ENCODE peak calls at places on chromosomes 12 and 14, in eight cellular contexts. Q is cardiac muscle cell, P is uterus, R is spleen, U is IMR-90, B is tibial artery, H is SK-N-SH, E is bronchial epithelial cell. L is an unnamed sample.

GRCh38 chr14:22482782-22483553 is 106.1 kb downstream of the DAD1 start:
- DNase-seq in Q (no peak), P (no peak), R (no peak), U (no peak), B (no peak), H (no peak), E (no peak), L (no peak)

GRCh38 chr14:78985668-78986073 is 815.5 kb downstream of the NRXN3 start:
- DNase-seq in Q (no peak), P (no peak), R (no peak), U (no peak), B (no peak), H (peak), E (no peak), L (peak)

GRCh38 chr14:77856930-77857329 is 57.0 kb downstream of the ADCK1 start:
- DNase-seq in Q (no peak), P (no peak), R (no peak), U (no peak), B (no peak), H (no peak), E (no peak), L (no peak)

GRCh38 chr14:61472025-61472672 is 150.8 kb downstream of the PRKCH start:
- DNase-seq in Q (peak), P (no peak), R (peak), U (peak), B (peak), H (peak), E (peak), L (peak)

GRCh38 chr14:65788876-65789859 is 376.6 kb downstream of the FUT8 start:
- DNase-seq in Q (no peak), P (no peak), R (no peak), U (no peak), B (no peak), H (peak), E (no peak), L (no peak)

GRCh38 chr12:76864791-76865400 is 13.9 kb downstream of the CSRP2 start:
- DNase-seq in Q (no peak), P (no peak), R (no peak), U (peak), B (no peak), H (no peak), E (no peak), L (no peak)

GRCh38 chr14:90573385-90574105 is 176.7 kb downstream of the CALM1 start:
- DNase-seq in Q (peak), P (no peak), R (no peak), U (no peak), B (no peak), H (peak), E (no peak), L (no peak)

GRCh38 chr12:4745249-4745648 is 25.0 kb downstream of the GALNT8 start:
- DNase-seq in Q (no peak), P (no peak), R (no peak), U (no peak), B (no peak), H (no peak), E (no peak), L (no peak)

GRCh38 chr14:75477881-75478280 is 44.4 kb upstream of the BATF start:
- DNase-seq in Q (no peak), P (no peak), R (no peak), U (no peak), B (no peak), H (no peak), E (no peak), L (no peak)

GRCh38 chr14:53528114-53528513 is 375.0 kb upstream of the DDHD1 start:
- DNase-seq in Q (no peak), P (no peak), R (no peak), U (peak), B (no peak), H (no peak), E (no peak), L (no peak)

GRCh38 chr12:28535216-28535615 is 345.0 kb downstream of the CCDC91 start:
- DNase-seq in Q (no peak), P (no peak), R (no peak), U (peak), B (no peak), H (no peak), E (peak), L (no peak)

GRCh38 chr14:96065661-96066459 is 26.7 kb downstream of the C14orf132 start:
- DNase-seq in Q (no peak), P (no peak), R (peak), U (no peak), B (no peak), H (peak), E (no peak), L (no peak)

DNA sequence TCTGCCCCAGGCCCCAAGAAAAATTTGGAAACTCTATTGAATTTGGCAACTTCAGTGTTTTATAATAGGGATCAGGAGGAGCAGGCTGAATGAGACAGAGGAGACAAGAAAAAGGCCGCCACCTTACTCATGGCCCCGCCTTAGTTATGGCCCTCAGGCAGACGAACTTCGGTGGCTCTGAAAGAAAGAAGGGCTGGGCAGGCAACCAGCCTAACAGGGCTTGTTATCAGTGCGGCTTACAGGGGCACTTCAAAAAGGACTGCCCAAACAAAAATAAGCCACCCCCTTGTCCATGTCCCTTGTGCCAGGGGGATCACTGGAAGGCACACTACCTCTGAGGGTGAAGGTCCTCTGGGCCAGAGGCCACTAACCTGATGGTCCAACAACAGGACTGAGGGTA is 146.3 kb upstream of the ATF7IP start:
- DNase-seq in Q (no peak), P (no peak), R (no peak), U (no peak), B (no peak), H (no peak), E (no peak), L (no peak)
- H3K4me3 ChIP-seq in Q (no peak), P (no peak), R (no peak), U (no peak), B (no peak), H (no peak), E (no peak), L (no peak)

DNA sequence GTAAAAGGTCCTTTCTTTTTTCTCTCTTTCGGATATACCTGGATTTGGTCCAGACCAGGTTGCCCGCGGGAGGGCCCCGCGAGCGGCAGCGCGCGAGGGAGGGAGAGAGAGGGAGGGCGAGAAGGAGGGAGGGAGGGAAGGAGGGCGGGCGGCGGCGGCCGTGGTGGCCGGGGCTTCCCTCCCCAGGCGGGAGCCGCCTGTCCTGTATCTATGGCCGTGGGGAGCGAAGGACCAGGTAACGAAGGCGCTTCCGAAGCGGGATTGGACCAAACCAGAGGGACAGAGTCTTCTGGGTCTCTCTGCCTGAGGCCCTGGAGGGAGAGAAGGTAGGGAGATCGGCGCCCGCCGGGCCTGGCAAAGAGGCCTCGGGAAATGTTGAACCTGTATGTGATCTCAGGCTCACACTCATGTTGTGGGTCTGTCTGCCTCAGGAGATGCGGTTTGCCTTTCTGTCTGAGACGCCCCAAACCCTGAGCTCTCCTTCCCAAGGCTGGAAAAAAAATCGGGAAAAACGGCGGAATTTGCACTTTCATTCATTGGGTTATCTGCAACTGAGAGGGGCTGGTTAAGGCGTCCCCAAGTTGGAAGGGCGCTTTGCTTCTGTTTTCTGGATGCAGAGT is 5.2 kb upstream of the HOXC9 start:
- DNase-seq in Q (no peak), P (no peak), R (peak), U (no peak), B (no peak), H (no peak), E (no peak), L (no peak)
- H3K4me3 ChIP-seq in Q (no peak), P (peak), R (peak), U (no peak), B (peak), H (no peak), E (no peak), L (peak)

GRCh38 chr14:72243309-72243708 is 311.1 kb downstream of the RGS6 start:
- DNase-seq in Q (no peak), P (no peak), R (no peak), U (no peak), B (no peak), H (no peak), E (no peak), L (no peak)
- H3K4me3 ChIP-seq in Q (no peak), P (no peak), R (no peak), U (no peak), B (no peak), H (no peak), E (no peak), L (no peak)

GRCh38 chr14:76696361-76696760 is 64.9 kb upstream of the VASH1 start:
- DNase-seq in Q (no peak), P (no peak), R (no peak), U (no peak), B (no peak), H (no peak), E (no peak), L (no peak)
- H3K4me3 ChIP-seq in Q (no peak), P (no peak), R (no peak), U (no peak), B (no peak), H (no peak), E (no peak), L (no peak)

GRCh38 chr12:101642115-101643067 is 47.6 kb downstream of the MYBPC1 start:
- DNase-seq in Q (peak), P (no peak), R (no peak), U (no peak), B (no peak), H (peak), E (peak), L (no peak)
- H3K4me3 ChIP-seq in Q (peak), P (no peak), R (peak), U (no peak), B (no peak), H (no peak), E (no peak), L (peak)

DNA sequence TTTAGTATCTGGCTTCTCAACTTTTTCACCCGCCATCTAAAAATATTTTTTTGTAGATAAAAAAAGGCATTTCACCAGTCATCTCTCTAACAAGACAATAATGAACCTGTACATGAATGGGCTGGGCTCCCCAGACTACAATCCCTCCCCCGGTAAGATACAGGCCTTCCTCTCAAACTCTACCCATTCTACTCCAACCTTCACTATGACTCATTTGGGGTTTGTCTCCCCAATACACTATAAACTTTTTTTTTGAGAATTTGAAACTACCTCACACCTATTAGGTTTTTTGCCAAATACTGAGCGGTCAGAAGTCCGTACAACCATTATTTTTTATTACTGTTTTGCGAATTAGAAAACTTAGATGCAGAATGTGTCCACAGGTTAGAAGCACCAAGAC is 784 bp downstream of the RPL6 start:
- DNase-seq in Q (no peak), P (no peak), R (no peak), U (no peak), B (no peak), H (no peak), E (peak), L (no peak)
- H3K4me3 ChIP-seq in Q (peak), P (peak), R (peak), U (peak), B (peak), H (peak), E (peak), L (peak)

GRCh38 chr12:49744363-49744885 is 3.1 kb downstream of the TMBIM6 start:
- DNase-seq in Q (no peak), P (no peak), R (no peak), U (no peak), B (no peak), H (no peak), E (no peak), L (no peak)
- H3K4me3 ChIP-seq in Q (no peak), P (no peak), R (no peak), U (no peak), B (no peak), H (no peak), E (no peak), L (no peak)

GRCh38 chr14:30464481-30464880 is 94.5 kb upstream of the G2E3 start:
- DNase-seq in Q (no peak), P (no peak), R (no peak), U (no peak), B (no peak), H (no peak), E (no peak), L (no peak)
- H3K4me3 ChIP-seq in Q (no peak), P (no peak), R (no peak), U (no peak), B (no peak), H (no peak), E (no peak), L (no peak)